ENCODE peak calls at places on chromosomes 11 and 22, in nine cellular contexts. H is activated CD4-positive, alpha-beta T cell treated with anti-CD3 and anti-CD28 coated beads for 48 hours; R is mammary epithelial cell; G is hypothalamus; K is stimulated activated CD8-positive, alpha-beta memory T cell treated with anti-CD3 and anti-CD28 coated beads, Interleukin-15, amount 100 ng/mL, for 4 hours; C is adrenal gland; T is fibroblast of lung; O is NCI-H2081; B is kidney. L is an unnamed sample.

GRCh38 chr11:117626576-117626975 is 170.4 kb downstream of the DSCAML1 start:
- DNase-seq in R (no peak), T (no peak), O (no peak), K (no peak), G (no peak), H (no peak), B (no peak), C (no peak), L (no peak)

GRCh38 chr11:116471608-116472007 is 301.2 kb downstream of the BUD13 start:
- DNase-seq in K (no peak), B (no peak), C (no peak), G (no peak), R (peak; percentile 65), H (no peak), O (no peak), T (peak; percentile 65), L (no peak)

GRCh38 chr11:129815596-129816461 is at the start of gene TMEM45B:
- DNase-seq in R (no peak), O (peak; percentile 64), G (no peak), H (peak; percentile 43), T (no peak), K (no peak), B (peak; percentile 90), C (no peak), L (peak; percentile 20)

GRCh38 chr11:35288311-35288710 is 131.0 kb downstream of the SLC1A2 start:
- DNase-seq in K (no peak), B (no peak), T (peak; percentile 25), H (no peak), G (no peak), C (no peak), O (no peak), R (no peak), L (no peak)

GRCh38 chr11:66113132-66113856 is 43.2 kb downstream of the PACS1 start:
- DNase-seq in O (no peak), H (no peak), R (peak; percentile 81), B (no peak), T (peak; percentile 92), G (no peak), K (no peak), C (no peak), L (no peak)

GRCh38 chr22:26486394-26486793 is 2.7 kb downstream of the SRRD start:
- DNase-seq in T (no peak), B (no peak), H (no peak), O (no peak), R (no peak), C (no peak), G (no peak), K (no peak), L (no peak)

GRCh38 chr11:26319906-26320305 is 12.0 kb upstream of the ANO3 start:
- DNase-seq in O (no peak), T (no peak), C (no peak), G (no peak), B (no peak), H (no peak), R (peak; percentile 9), K (no peak), L (no peak)

GRCh38 chr22:19891350-19892248 is 36.9 kb upstream of the GNB1L start:
- DNase-seq in R (peak; percentile 85), O (peak; percentile 89), K (peak; percentile 81), C (no peak), G (no peak), H (peak; percentile 91), B (peak; percentile 75), T (peak; percentile 92), L (peak; percentile 96)

GRCh38 chr11:124193221-124193945 is 10.2 kb downstream of the OR10D3 start:
- DNase-seq in G (no peak), B (no peak), K (no peak), T (no peak), O (no peak), C (no peak), R (no peak), H (no peak), L (no peak)

GRCh38 chr22:49481651-49482399 is 345.8 kb downstream of the BRD1 start:
- DNase-seq in G (no peak), H (no peak), K (no peak), B (no peak), O (no peak), T (no peak), R (no peak), C (no peak), L (no peak)

GRCh38 chr11:35282226-35282882 is 137.0 kb downstream of the SLC1A2 start:
- DNase-seq in H (no peak), R (peak; percentile 55), O (no peak), T (peak; percentile 63), K (no peak), G (no peak), B (no peak), C (no peak), L (peak; percentile 14)

GRCh38 chr11:35064114-35064800 is 74.7 kb upstream of the CD44 start:
- DNase-seq in B (no peak), H (no peak), C (no peak), O (no peak), T (peak; percentile 70), K (no peak), G (no peak), R (no peak), L (no peak)

GRCh38 chr11:35012467-35013191 is 96.2 kb downstream of the PDHX start:
- DNase-seq in G (no peak), K (no peak), R (no peak), T (no peak), C (no peak), O (no peak), H (peak; percentile 31), B (no peak), L (peak; percentile 57)

GRCh38 chr22:16824718-16825687 is at the start of gene XKR3:
- DNase-seq in O (no peak), R (no peak), K (no peak), H (no peak), C (no peak), B (no peak), T (no peak), G (no peak), L (peak; percentile 29)

GRCh38 chr11:83159901-83160865 is 3.3 kb downstream of the PCF11 start:
- DNase-seq in K (no peak), R (peak; percentile 75), B (no peak), T (peak; percentile 46), C (no peak), O (no peak), H (no peak), G (no peak), L (no peak)

GRCh38 chr11:31910950-31911576 is 99.9 kb upstream of the PAX6 start:
- DNase-seq in B (no peak), G (no peak), H (no peak), K (no peak), O (no peak), T (no peak), C (no peak), R (no peak), L (no peak)

GRCh38 chr22:49599039-49599438 is 228.6 kb downstream of the BRD1 start:
- DNase-seq in H (no peak), K (no peak), C (no peak), T (no peak), G (no peak), R (no peak), O (no peak), B (no peak), L (no peak)

GRCh38 chr11:97638825-97639224 is 1249.0 kb downstream of the JRKL start:
- DNase-seq in B (no peak), C (no peak), T (no peak), R (no peak), K (no peak), G (no peak), O (no peak), H (no peak), L (no peak)

GRCh38 chr11:106304274-106304673 is 226.8 kb downstream of the AASDHPPT start:
- DNase-seq in B (no peak), H (no peak), G (no peak), K (no peak), R (peak; percentile 26), O (no peak), C (no peak), T (peak; percentile 86), L (no peak)

GRCh38 chr11:62439785-62440602 is 21.2 kb downstream of the SCGB1A1 start:
- DNase-seq in C (peak; percentile 26), B (no peak), K (no peak), O (no peak), R (no peak), T (peak; percentile 86), G (no peak), H (no peak), L (no peak)

GRCh38 chr22:23305321-23305910 is 125.1 kb downstream of the BCR start:
- DNase-seq in H (no peak), O (no peak), C (peak; percentile 40), B (peak; percentile 86), K (no peak), T (peak; percentile 78), R (no peak), G (no peak), L (no peak)

GRCh38 chr22:38831166-38831945 is 12.5 kb downstream of the NPTXR start:
- DNase-seq in T (peak; percentile 76), G (no peak), K (no peak), B (no peak), R (peak; percentile 75), H (no peak), O (no peak), C (no peak), L (no peak)

GRCh38 chr22:45544588-45545170 is 42.0 kb downstream of the FBLN1 start:
- DNase-seq in G (no peak), O (no peak), K (no peak), R (peak; percentile 49), H (no peak), T (peak; percentile 93), B (no peak), C (no peak), L (no peak)

GRCh38 chr11:133501643-133502535 is 30.4 kb downstream of the OPCML start:
- DNase-seq in O (no peak), B (no peak), T (no peak), H (no peak), K (no peak), R (no peak), C (no peak), G (no peak), L (no peak)

GRCh38 chr11:122405788-122406341 is 249.7 kb upstream of the UBASH3B start:
- DNase-seq in H (no peak), G (no peak), T (peak; percentile 57), O (no peak), B (no peak), C (no peak), R (no peak), K (no peak), L (no peak)

GRCh38 chr22:29096736-29097669 is 24.2 kb downstream of the KREMEN1 start:
- DNase-seq in T (no peak), B (no peak), O (no peak), C (no peak), H (no peak), K (no peak), G (no peak), R (no peak), L (no peak)

GRCh38 chr11:104163100-104164027 is 583 bp downstream of the PDGFD start:
- DNase-seq in O (no peak), T (peak; percentile 44), B (no peak), K (no peak), H (no peak), R (peak; percentile 35), G (no peak), C (peak; percentile 77), L (no peak)

GRCh38 chr11:2771758-2772466 is 72.1 kb upstream of the KCNQ1OT1 start:
- DNase-seq in H (peak; percentile 2), B (peak; percentile 51), G (no peak), O (no peak), T (no peak), K (no peak), C (peak; percentile 20), R (no peak), L (no peak)

GRCh38 chr11:126816655-126817054 is 183.9 kb downstream of the KIRREL3 start:
- DNase-seq in H (no peak), T (peak; percentile 67), K (no peak), R (no peak), C (no peak), O (peak; percentile 50), B (no peak), G (no peak), L (no peak)

GRCh38 chr11:86052697-86053641 is 15.9 kb downstream of the PICALM start:
- DNase-seq in O (no peak), R (no peak), G (no peak), T (peak; percentile 18), K (no peak), H (no peak), B (no peak), C (no peak), L (no peak)

GRCh38 chr11:100942016-100942415 is 187.6 kb downstream of the PGR start:
- DNase-seq in H (no peak), B (no peak), C (peak; percentile 76), O (peak; percentile 12), K (no peak), G (no peak), R (no peak), T (peak; percentile 23), L (no peak)

L was measured in activated CD8-positive, alpha-beta T cell treated with anti-CD3 and anti-CD28 coated beads for 36 hours.